ENCODE peak calls at places on chromosomes 7 and 10, in five cellular contexts. K, O, T, Z and Q are unnamed samples.

GRCh38 chr10:59175538-59176240 is 754 bp upstream of the PHYHIPL start:
- DNase-seq in K (no peak), O (no peak), T (no peak), Z (peak), Q (no peak)

GRCh38 chr7:129244220-129244619 is 19.4 kb downstream of the AHCYL2 start:
- DNase-seq in K (no peak), O (no peak), T (no peak), Z (no peak), Q (no peak)

GRCh38 chr7:68187549-68187948 is 1190.9 kb downstream of the TYW1 start:
- DNase-seq in K (no peak), O (no peak), T (no peak), Z (no peak), Q (no peak)

GRCh38 chr10:124647421-124648130 is 96.6 kb downstream of the FAM53B start:
- DNase-seq in K (peak), O (peak), T (peak), Z (peak), Q (peak)

GRCh38 chr7:1508277-1508758 is 4.1 kb upstream of the INTS1 start:
- DNase-seq in K (no peak), O (no peak), T (no peak), Z (no peak), Q (no peak)

GRCh38 chr7:69564454-69565417 is 33.5 kb upstream of the AUTS2 start:
- DNase-seq in K (peak), O (peak), T (no peak), Z (no peak), Q (no peak)

GRCh38 chr10:35336921-35337741 is 822 bp downstream of the CCNY start:
- DNase-seq in K (no peak), O (peak), T (peak), Z (peak), Q (peak)

GRCh38 chr7:47601119-47601880 is 19.4 kb upstream of the TNS3 start:
- DNase-seq in K (no peak), O (peak), T (no peak), Z (no peak), Q (no peak)

GRCh38 chr7:126450269-126450671 is 802.5 kb downstream of the GRM8 start:
- DNase-seq in K (peak), O (no peak), T (no peak), Z (no peak), Q (no peak)

GRCh38 chr7:130875265-130875741 is 141.3 kb upstream of the KLF14 start:
- DNase-seq in K (no peak), O (peak), T (peak), Z (peak), Q (peak)

GRCh38 chr7:43737467-43738127 is 8.3 kb upstream of the COA1 start:
- DNase-seq in K (no peak), O (no peak), T (no peak), Z (no peak), Q (no peak)

GRCh38 chr10:121811386-121811785 is 116.4 kb downstream of the ATE1 start:
- DNase-seq in K (no peak), O (no peak), T (no peak), Z (no peak), Q (no peak)

GRCh38 chr10:100021322-100021721 is 11.6 kb upstream of the DNMBP start:
- DNase-seq in K (peak), O (no peak), T (no peak), Z (no peak), Q (no peak)

GRCh38 chr7:34042406-34042805 is 137.1 kb downstream of the BMPER start:
- DNase-seq in K (no peak), O (peak), T (no peak), Z (no peak), Q (no peak)

GRCh38 chr10:65419629-65420028 is 1506.2 kb upstream of the LRRTM3 start:
- DNase-seq in K (no peak), O (no peak), T (no peak), Z (no peak), Q (no peak)

GRCh38 chr10:61063911-61064310 is 119.9 kb upstream of the RHOBTB1 start:
- DNase-seq in K (no peak), O (peak), T (no peak), Z (no peak), Q (no peak)

GRCh38 chr7:21305455-21306235 is 122.2 kb upstream of the SP4 start:
- DNase-seq in K (no peak), O (no peak), T (no peak), Z (no peak), Q (no peak)

GRCh38 chr10:117137031-117137910 is 799 bp downstream of the VAX1 start:
- DNase-seq in K (no peak), O (no peak), T (no peak), Z (no peak), Q (peak)

GRCh38 chr10:117136391-117136975 is 1.6 kb downstream of the VAX1 start:
- DNase-seq in K (no peak), O (no peak), T (no peak), Z (no peak), Q (no peak)

GRCh38 chr10:117139581-117140524 is 1.8 kb upstream of the VAX1 start:
- DNase-seq in K (peak), O (no peak), T (no peak), Z (no peak), Q (no peak)

GRCh38 chr10:117138838-117139580 is 939 bp upstream of the VAX1 start:
- DNase-seq in K (no peak), O (no peak), T (no peak), Z (no peak), Q (no peak)

DNA sequence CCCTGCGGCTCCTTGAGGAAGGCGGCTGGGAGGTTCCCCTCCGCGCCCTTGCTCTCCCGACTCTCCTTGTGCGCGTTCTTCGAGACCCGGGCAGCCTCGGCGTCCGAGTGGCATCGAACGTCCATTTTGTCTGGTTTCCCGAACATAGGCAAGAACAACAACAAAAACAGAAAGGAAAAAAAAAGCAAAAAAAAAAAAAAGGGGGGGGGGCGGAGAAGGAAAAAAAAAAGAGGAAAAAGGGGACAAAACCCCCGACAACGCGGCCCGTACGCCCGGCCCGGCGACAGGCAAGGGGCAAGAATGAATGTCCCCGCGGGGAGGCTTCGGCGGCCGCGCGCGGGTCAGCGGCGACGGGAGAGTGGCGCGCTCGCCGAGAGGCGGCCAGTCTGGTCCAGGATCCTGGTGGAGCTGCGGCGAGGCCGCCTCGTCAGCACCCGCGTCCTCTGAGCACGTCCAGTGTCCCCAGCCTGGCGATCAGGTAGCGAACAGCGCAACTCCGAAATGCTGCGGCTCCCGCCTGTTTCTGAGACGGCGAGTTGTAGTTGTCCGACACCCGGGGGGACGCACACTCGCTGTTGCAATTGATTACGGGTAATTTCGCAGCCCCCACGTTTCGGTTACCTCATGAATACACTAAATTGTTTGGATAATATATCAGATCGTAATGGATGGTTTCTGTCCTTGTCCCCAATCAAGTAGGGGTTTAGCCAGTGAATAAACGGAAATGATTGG is at the start of gene VAX1:
- DNase-seq in K (no peak), O (no peak), T (no peak), Z (no peak), Q (no peak)
- TF ChIP-seq CTCF in K (no peak), O (no peak), T (no peak), Z (no peak), Q (no peak)

DNA sequence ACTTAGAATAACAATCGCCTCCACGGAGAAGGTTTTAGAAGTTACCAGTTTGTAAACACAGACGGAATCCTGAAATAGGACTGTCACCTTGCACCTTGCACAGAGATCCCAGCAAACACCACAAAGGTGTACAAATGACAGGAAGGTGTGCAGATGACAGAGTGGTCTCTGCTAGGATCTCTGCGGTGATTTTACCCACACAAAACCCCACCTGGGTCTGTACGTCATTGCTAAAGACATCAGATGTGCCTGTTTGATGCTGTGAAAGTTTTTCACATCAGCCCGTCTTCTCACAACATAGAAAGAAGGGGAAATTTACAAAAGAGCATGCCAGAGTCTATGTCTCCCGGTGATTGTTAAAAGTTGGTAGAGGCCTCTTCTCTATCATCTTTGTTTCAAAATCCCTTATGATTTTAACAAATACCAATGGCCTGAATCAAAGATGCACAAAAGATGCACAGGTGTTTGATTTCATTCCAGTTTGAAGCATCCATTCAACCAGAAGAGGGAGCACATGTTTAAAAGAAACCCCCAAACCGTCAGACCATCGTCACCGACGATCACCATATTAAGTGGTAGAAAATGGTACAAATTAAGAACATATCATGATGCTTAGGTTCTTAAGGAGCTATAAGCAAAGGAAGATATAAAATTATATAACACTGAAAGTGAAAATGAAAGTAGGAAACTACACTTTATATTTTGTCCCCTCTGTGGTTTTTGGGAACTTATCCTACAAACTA is 576.5 kb downstream of the PTPRN2 start:
- DNase-seq in K (no peak), O (no peak), T (no peak), Z (no peak), Q (no peak)
- TF ChIP-seq CTCF in K (no peak), O (no peak), T (no peak), Z (no peak), Q (no peak)

GRCh38 chr7:116788542-116789197 is 73.7 kb upstream of the CAPZA2 start:
- DNase-seq in K (no peak), O (no peak), T (no peak), Z (no peak), Q (no peak)

GRCh38 chr7:116784647-116785046 is 77.7 kb upstream of the CAPZA2 start:
- DNase-seq in K (no peak), O (no peak), T (no peak), Z (no peak), Q (no peak)

GRCh38 chr7:116787881-116788280 is 74.5 kb upstream of the CAPZA2 start:
- DNase-seq in K (no peak), O (no peak), T (no peak), Z (no peak), Q (no peak)

GRCh38 chr7:116785851-116786250 is 76.5 kb upstream of the CAPZA2 start:
- DNase-seq in K (no peak), O (no peak), T (no peak), Z (no peak), Q (no peak)

GRCh38 chr7:116786791-116787443 is 75.5 kb upstream of the CAPZA2 start:
- DNase-seq in K (peak), O (peak), T (no peak), Z (no peak), Q (peak)
- TF ChIP-seq CTCF in K (peak), O (peak), T (no peak), Z (peak), Q (no peak)

GRCh38 chr7:143329471-143330170 is 13.7 kb downstream of the CLCN1 start:
- DNase-seq in K (no peak), O (no peak), T (no peak), Z (no peak), Q (no peak)
- TF ChIP-seq CTCF in K (no peak), O (no peak), T (no peak), Z (no peak), Q (no peak)